ENCODE peak calls at places on chromosomes 13 and 19, in ten cellular contexts. I is OCI-LY7; E is naive B cell; M is NCI-H345; X is effector CD4-positive, alpha-beta T cell; Z is EL; A is uterus; S is amniotic stem cell; F is psoas muscle; B is amygdala. U is an unnamed sample.

GRCh38 chr19:54464044-54464623 is 556 bp upstream of the LENG9 start:
- DNase-seq in I (peak; percentile 99), E (peak; percentile 81), M (peak; percentile 81), X (peak; percentile 77), Z (peak; percentile 88), A (peak; percentile 66), S (no peak), F (peak; percentile 86), B (peak; percentile 77), U (peak; percentile 96)

GRCh38 chr13:79404985-79405384 is 1.1 kb downstream of the RBM26 start:
- DNase-seq in I (no peak), E (no peak), M (no peak), X (no peak), Z (no peak), A (no peak), S (no peak), F (no peak), B (no peak), U (no peak)

GRCh38 chr19:30319876-30320275 is 52.3 kb upstream of the ZNF536 start:
- DNase-seq in I (no peak), E (no peak), M (no peak), X (no peak), Z (no peak), A (no peak), S (no peak), F (no peak), B (no peak), U (no peak)

GRCh38 chr13:49071341-49071937 is 95.7 kb downstream of the FNDC3A start:
- DNase-seq in I (no peak), E (no peak), M (no peak), X (no peak), Z (peak; percentile 65), A (no peak), S (no peak), F (no peak), B (no peak), U (no peak)

GRCh38 chr19:574658-575526 is 2.5 kb downstream of the BSG start:
- DNase-seq in I (peak; percentile 39), E (no peak), M (no peak), X (no peak), Z (peak; percentile 32), A (no peak), S (no peak), F (no peak), B (no peak), U (no peak)

GRCh38 chr19:48990400-48990799 is 2.7 kb downstream of the GYS1 start:
- DNase-seq in I (no peak), E (no peak), M (no peak), X (no peak), Z (no peak), A (no peak), S (no peak), F (no peak), B (no peak), U (no peak)

GRCh38 chr13:79749985-79750551 is 269.1 kb downstream of the NDFIP2 start:
- DNase-seq in I (no peak), E (no peak), M (no peak), X (no peak), Z (peak; percentile 95), A (peak; percentile 69), S (peak; percentile 70), F (peak; percentile 72), B (no peak), U (no peak)

GRCh38 chr19:5131866-5132561 is 163.1 kb downstream of the KDM4B start:
- DNase-seq in I (peak; percentile 57), E (peak; percentile 82), M (peak; percentile 74), X (no peak), Z (no peak), A (no peak), S (no peak), F (no peak), B (no peak), U (no peak)

GRCh38 chr19:13082192-13083007 is 20.3 kb downstream of the LYL1 start:
- DNase-seq in I (no peak), E (no peak), M (peak; percentile 32), X (no peak), Z (no peak), A (peak; percentile 62), S (no peak), F (no peak), B (peak; percentile 46), U (no peak)

GRCh38 chr13:100148422-100148821 is 59.5 kb downstream of the PCCA start:
- DNase-seq in I (no peak), E (no peak), M (no peak), X (no peak), Z (no peak), A (no peak), S (no peak), F (no peak), B (no peak), U (no peak)

GRCh38 chr13:110294146-110294545 is 12.8 kb downstream of the COL4A1 start:
- DNase-seq in I (no peak), E (no peak), M (no peak), X (no peak), Z (no peak), A (no peak), S (no peak), F (no peak), B (no peak), U (no peak)

GRCh38 chr13:113959198-113959597 is 14.7 kb downstream of the C13orf46 start:
- DNase-seq in I (no peak), E (no peak), M (no peak), X (no peak), Z (no peak), A (no peak), S (no peak), F (peak; percentile 14), B (no peak), U (no peak)

GRCh38 chr19:30842926-30843325 is 470.7 kb downstream of the ZNF536 start:
- DNase-seq in I (no peak), E (no peak), M (no peak), X (no peak), Z (no peak), A (no peak), S (no peak), F (no peak), B (no peak), U (no peak)

GRCh38 chr13:24148414-24149305 is 11.9 kb upstream of the SPATA13 start:
- DNase-seq in I (no peak), E (no peak), M (no peak), X (no peak), Z (peak; percentile 97), A (no peak), S (peak; percentile 92), F (no peak), B (no peak), U (no peak)

GRCh38 chr19:54248016-54248601 is 5.5 kb upstream of the LILRA6 start:
- DNase-seq in I (no peak), E (no peak), M (no peak), X (no peak), Z (peak; percentile 45), A (no peak), S (no peak), F (peak; percentile 64), B (no peak), U (no peak)

GRCh38 chr13:50222569-50223332 is 207.5 kb downstream of the KCNRG start:
- DNase-seq in I (no peak), E (no peak), M (no peak), X (no peak), Z (peak; percentile 59), A (peak; percentile 73), S (no peak), F (peak; percentile 90), B (no peak), U (no peak)

GRCh38 chr13:91397595-91397994 is 826 bp upstream of the GPC5 start:
- DNase-seq in I (no peak), E (no peak), M (no peak), X (no peak), Z (no peak), A (no peak), S (no peak), F (no peak), B (no peak), U (no peak)

GRCh38 chr19:16575861-16576689 is 3.9 kb upstream of the SLC35E1 start:
- DNase-seq in I (no peak), E (no peak), M (no peak), X (no peak), Z (no peak), A (no peak), S (no peak), F (no peak), B (no peak), U (no peak)